ENCODE peak calls at places on chromosomes 11 and 22, in five cellular contexts. E is SK-N-SH, Z is HCT116, F is GM12878, V is K562. G is an unnamed sample.

GRCh38 chr22:37472418-37473006 is 13.7 kb downstream of the MFNG start:
- DNase-seq in E (peak; percentile 75), Z (no peak), F (no peak), V (peak; percentile 54), G (peak; percentile 46)

GRCh38 chr11:111019931-111020381 is 225.6 kb upstream of the POU2AF2 start:
- DNase-seq in V (no peak), F (no peak), E (no peak), Z (no peak), G (no peak)

GRCh38 chr22:36453266-36453607 is 28.2 kb downstream of the TXN2 start:
- DNase-seq in F (no peak), V (no peak), E (no peak), Z (no peak), G (no peak)

GRCh38 chr22:45421349-45422057 is 8.0 kb downstream of the RIBC2 start:
- DNase-seq in E (no peak), V (no peak), Z (no peak), F (no peak), G (no peak)

GRCh38 chr11:47524200-47524874 is 28.6 kb downstream of the CELF1 start:
- DNase-seq in E (peak; percentile 34), F (no peak), Z (no peak), V (peak; percentile 17), G (no peak)

GRCh38 chr11:2275334-2276279 is 5.2 kb upstream of the ASCL2 start:
- DNase-seq in E (no peak), F (no peak), Z (no peak), V (no peak), G (no peak)

GRCh38 chr11:70503878-70504240 is 105.5 kb downstream of the CTTN start:
- DNase-seq in E (peak; percentile 63), F (no peak), Z (no peak), V (no peak), G (no peak)

GRCh38 chr22:36430863-36431262 is 43.1 kb upstream of the MYH9 start:
- DNase-seq in E (no peak), F (no peak), V (peak; percentile 48), Z (no peak), G (peak; percentile 52)

GRCh38 chr11:69089258-69089657 is 40.5 kb downstream of the TPCN2 start:
- DNase-seq in V (no peak), Z (no peak), F (no peak), E (no peak), G (no peak)

GRCh38 chr11:43549624-43550023 is 130.9 kb upstream of the HSD17B12 start:
- DNase-seq in V (no peak), F (no peak), Z (no peak), E (no peak), G (no peak)

GRCh38 chr11:68471360-68472340 is 11.1 kb downstream of the PPP6R3 start:
- DNase-seq in F (peak; percentile 32), V (no peak), Z (no peak), E (no peak), G (no peak)

GRCh38 chr11:60928563-60929001 is 4.3 kb downstream of the TMEM132A start:
- DNase-seq in F (no peak), V (no peak), E (no peak), Z (no peak), G (no peak)

GRCh38 chr11:17506942-17507341 is 30.3 kb upstream of the ABCC8 start:
- DNase-seq in F (no peak), V (no peak), E (no peak), Z (no peak), G (no peak)

GRCh38 chr11:78432956-78433355 is 15.3 kb upstream of the GAB2 start:
- DNase-seq in E (peak; percentile 30), Z (no peak), F (no peak), V (no peak), G (no peak)

GRCh38 chr11:81301426-81301825 is 1432.2 kb downstream of the FAM181B start:
- DNase-seq in F (no peak), E (no peak), Z (no peak), V (no peak), G (no peak)

GRCh38 chr11:33211153-33211552 is 46.0 kb upstream of the HIPK3 start:
- DNase-seq in V (no peak), F (no peak), Z (no peak), E (no peak), G (no peak)

GRCh38 chr11:17846852-17847453 is 112.4 kb downstream of the KCNC1 start:
- DNase-seq in F (no peak), V (peak; percentile 20), Z (no peak), E (no peak), G (no peak)

GRCh38 chr11:35682230-35683195 is 19.9 kb downstream of the TRIM44 start:
- DNase-seq in F (no peak), E (peak; percentile 49), Z (no peak), V (no peak), G (no peak)

GRCh38 chr11:100397401-100397800 is 289.7 kb upstream of the ARHGAP42 start:
- DNase-seq in E (no peak), V (no peak), F (no peak), Z (no peak), G (no peak)

GRCh38 chr22:46537221-46537945 is at the start of gene CELSR1:
- DNase-seq in E (peak; percentile 69), Z (no peak), V (no peak), F (no peak), G (no peak)

GRCh38 chr22:30596199-30596598 is 4.5 kb upstream of the PES1 start:
- DNase-seq in F (no peak), Z (no peak), V (no peak), E (no peak), G (no peak)

GRCh38 chr11:67482275-67482735 is 521 bp upstream of the AIP start:
- DNase-seq in E (no peak), Z (no peak), V (no peak), F (no peak), G (no peak)

GRCh38 chr11:8697056-8697455 is 14.5 kb downstream of the RPL27A start:
- DNase-seq in Z (no peak), F (no peak), E (no peak), V (no peak), G (no peak)

GRCh38 chr11:31813961-31814868 is 3.1 kb upstream of the PAX6 start:
- DNase-seq in F (no peak), Z (no peak), V (no peak), E (peak; percentile 48), G (no peak)

GRCh38 chr11:16817321-16817720 is 78.9 kb downstream of the C11orf58 start:
- DNase-seq in F (no peak), V (no peak), E (no peak), Z (no peak), G (no peak)

GRCh38 chr11:592501-592900 is 16.2 kb downstream of the PHRF1 start:
- DNase-seq in E (no peak), V (no peak), Z (no peak), F (no peak), G (no peak)

GRCh38 chr22:30210235-30210831 is 36.2 kb downstream of the LIF start:
- DNase-seq in Z (peak; percentile 96), F (no peak), E (peak; percentile 15), V (no peak), G (peak; percentile 89)

GRCh38 chr11:69442807-69443137 is 38.7 kb upstream of the LINC01488 start:
- DNase-seq in V (peak; percentile 66), Z (no peak), F (no peak), E (peak; percentile 75), G (peak; percentile 80)

GRCh38 chr11:77506857-77507256 is 33.0 kb upstream of the PAK1 start:
- DNase-seq in F (no peak), V (no peak), Z (peak; percentile 3), E (peak; percentile 39), G (no peak)

DNA sequence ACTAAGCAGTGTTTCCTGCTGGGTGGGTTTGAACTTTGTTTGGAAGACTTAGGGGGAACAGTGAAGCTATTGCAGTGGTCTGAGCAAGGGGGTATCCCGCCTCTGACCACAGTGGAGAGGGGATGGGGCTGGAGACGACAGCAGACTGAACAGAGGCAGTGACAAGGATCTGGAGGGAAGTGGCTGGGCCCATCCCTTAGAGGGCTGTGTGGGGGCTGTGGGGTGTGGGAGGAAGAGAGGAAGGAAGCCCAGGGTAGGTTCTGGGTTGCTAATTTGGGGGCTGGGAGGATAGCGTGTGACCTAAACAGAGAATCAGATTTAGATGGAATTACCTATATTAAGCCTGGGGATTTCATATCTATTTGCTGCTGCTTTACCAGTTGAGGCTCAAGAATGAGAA is 70.7 kb downstream of the BMAL1 start:
- DNase-seq in V (no peak), E (no peak), Z (no peak), F (no peak), G (no peak)
- TF ChIP-seq ZBTB33 in V (no peak), E (no peak), Z (no peak), F (no peak), G (no peak)

DNA sequence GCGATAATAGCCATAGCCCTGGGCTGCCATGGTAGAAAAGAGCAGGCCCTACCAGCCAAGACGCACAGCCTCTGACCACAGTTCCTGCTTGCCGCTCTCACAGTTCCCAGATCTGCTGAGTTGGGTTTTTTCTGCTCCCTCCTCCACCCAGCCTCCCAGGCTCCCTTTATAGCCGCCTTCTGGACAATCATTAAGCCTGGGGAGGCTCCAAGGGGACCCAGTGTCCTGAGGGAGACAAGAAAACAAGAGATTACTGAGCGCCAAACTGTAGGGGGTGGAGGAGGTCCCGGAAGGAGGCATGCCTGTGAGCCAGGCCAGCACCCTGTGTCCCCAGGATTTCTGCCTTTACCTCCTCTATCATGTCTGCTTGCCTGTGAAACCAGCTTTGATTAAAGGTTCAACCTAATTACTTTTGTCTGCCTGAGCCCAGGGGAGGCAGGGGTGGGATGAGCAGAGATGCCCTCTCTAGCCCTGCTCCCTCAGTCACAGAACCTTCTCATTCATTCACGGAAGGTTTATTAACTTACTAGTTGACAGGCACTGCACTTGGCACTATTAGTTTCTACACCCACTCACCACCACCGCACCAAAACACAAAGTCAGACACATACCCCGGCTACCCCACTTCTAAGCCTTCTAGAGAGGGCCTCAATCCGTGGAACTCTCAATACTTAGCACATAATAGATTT is 1.2 kb downstream of the SLC37A4 start:
- DNase-seq in V (peak; percentile 58), F (no peak), Z (no peak), E (peak; percentile 37), G (peak; percentile 93)
- TF ChIP-seq YY1 in V (no peak), F (no peak), Z (no peak), E (no peak), G (no peak)

GRCh38 chr22:27344546-27344945 is 457.0 kb downstream of the MN1 start:
- DNase-seq in Z (no peak), F (no peak), E (no peak), V (no peak), G (no peak)
- TF ChIP-seq ZBTB33 in Z (no peak), F (no peak), E (no peak), V (no peak), G (no peak)

DNA sequence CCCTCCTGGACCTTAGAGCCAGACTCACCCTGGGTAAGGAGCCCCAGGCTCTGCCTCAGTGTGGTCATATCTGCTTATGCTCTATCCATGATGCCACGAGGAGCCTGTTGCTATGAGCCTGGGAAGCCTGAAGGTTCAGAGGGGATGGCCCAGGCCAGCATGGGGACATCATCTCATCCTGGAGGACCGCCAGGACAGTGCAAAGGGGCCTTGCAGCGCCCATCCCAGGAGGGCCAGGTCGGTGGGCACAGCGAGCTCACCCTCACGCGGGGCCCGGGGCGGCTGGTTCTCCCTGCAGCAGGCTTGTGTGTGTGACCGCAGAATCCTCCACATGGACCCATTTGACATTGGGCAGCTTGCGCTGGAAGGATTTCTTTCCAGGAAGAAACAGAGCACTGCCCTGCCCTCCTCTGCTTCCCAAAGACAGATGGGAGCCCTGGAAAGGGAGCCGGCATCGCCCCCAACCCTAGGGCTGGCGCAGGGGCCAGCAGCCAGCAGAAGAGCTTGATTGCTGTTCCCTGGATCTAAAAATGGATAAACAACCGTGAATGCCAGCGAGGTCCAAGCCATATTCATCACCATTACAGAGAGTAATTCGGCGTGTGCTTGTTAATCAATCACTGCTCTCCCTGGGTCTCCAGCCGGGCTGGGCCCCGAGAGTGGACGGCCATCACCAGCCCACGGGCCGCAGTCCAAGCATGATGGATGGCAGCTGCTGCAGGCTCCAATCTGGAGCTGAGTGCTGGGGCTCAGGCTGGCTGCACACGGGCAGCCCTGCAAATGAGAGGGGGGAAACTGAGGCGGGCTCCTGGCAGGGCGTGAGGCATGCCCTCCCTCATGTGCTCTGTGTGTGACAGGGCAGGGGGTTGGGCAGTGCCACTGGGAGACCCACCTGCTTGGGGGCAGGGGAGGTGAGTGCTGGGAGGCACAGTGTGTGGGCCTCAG is 739.7 kb downstream of the BRD1 start:
- DNase-seq in E (no peak), F (no peak), V (no peak), Z (no peak), G (no peak)
- TF ChIP-seq YY1 in E (no peak), F (no peak), V (no peak), Z (no peak), G (no peak)

G was measured in HepG2.